ENCODE peak calls at places on chromosome 3, in nine cellular contexts. Q is NCI-H1092 treated with DMSO at 0.1 percent for 48 hours; P is dermis blood vessel endothelial cell; N is activated CD8-positive, alpha-beta memory T cell treated with anti-CD3 and anti-CD28 coated beads for 48 hours; K is activated CD4-positive, alpha-beta T cell treated with anti-CD3 and anti-CD28 coated beads, Interleukin-2, amount 50 U/mL, for 1 hour; O is HL-60; J is T-helper 2 cell; X is posterior vena cava; S is body of pancreas. V is an unnamed sample.
A peak's percentile ranks its signal among the peaks of the same experiment; 100 is the strongest.

GRCh38 chr3:65334045-65334665 is 646.4 kb upstream of the ADAMTS9 start:
- DNase-seq in Q (no peak), X (no peak), O (no peak), P (peak; percentile 57), J (no peak), S (no peak), N (no peak), K (no peak), V (no peak)

GRCh38 chr3:12662593-12663310 is 1.2 kb downstream of the RAF1 start:
- DNase-seq in J (peak; percentile 5), Q (peak; percentile 48), O (no peak), K (peak; percentile 13), X (peak; percentile 80), P (peak; percentile 57), S (peak; percentile 37), N (peak; percentile 6), V (no peak)

GRCh38 chr3:52172262-52172757 is 18.1 kb upstream of the POC1A start:
- DNase-seq in Q (no peak), J (no peak), X (no peak), O (no peak), P (no peak), N (no peak), S (no peak), K (no peak), V (no peak)

GRCh38 chr3:79564192-79564591 is 203.6 kb downstream of the ROBO1 start:
- DNase-seq in O (no peak), S (no peak), N (no peak), J (no peak), K (no peak), P (no peak), Q (no peak), X (no peak), V (no peak)

GRCh38 chr3:99777708-99778107 is 40.0 kb upstream of the CMSS1 start:
- DNase-seq in Q (no peak), J (no peak), N (no peak), P (no peak), K (no peak), S (no peak), O (no peak), X (no peak), V (no peak)

GRCh38 chr3:58924581-58924980 is 125.2 kb downstream of the CFAP20DC start:
- DNase-seq in N (no peak), P (no peak), S (no peak), Q (no peak), K (no peak), O (no peak), X (no peak), J (no peak), V (no peak)

GRCh38 chr3:8869613-8870012 is 93.7 kb downstream of the RAD18 start:
- DNase-seq in X (no peak), Q (no peak), P (peak; percentile 67), S (no peak), N (no peak), K (no peak), O (no peak), J (no peak), V (no peak)

GRCh38 chr3:175356899-175357324 is 497.8 kb downstream of the NAALADL2 start:
- DNase-seq in N (no peak), J (no peak), Q (no peak), O (no peak), P (no peak), X (no peak), S (no peak), K (no peak), V (no peak)

GRCh38 chr3:124833710-124834332 is 53.3 kb downstream of the ITGB5 start:
- DNase-seq in P (no peak), J (no peak), Q (no peak), O (no peak), N (no peak), K (no peak), S (no peak), X (no peak), V (no peak)

GRCh38 chr3:116399701-116400261 is 45.5 kb downstream of the LSAMP start:
- DNase-seq in N (no peak), S (no peak), X (no peak), J (no peak), Q (no peak), K (no peak), P (no peak), O (no peak), V (no peak)

GRCh38 chr3:87082806-87083440 is 92.0 kb upstream of the VGLL3 start:
- DNase-seq in K (no peak), P (peak; percentile 7), Q (peak; percentile 17), S (peak; percentile 17), O (no peak), X (no peak), J (no peak), N (no peak), V (peak; percentile 49)

GRCh38 chr3:123525433-123525832 is 59.4 kb downstream of the HACD2 start:
- DNase-seq in K (no peak), N (no peak), J (no peak), P (no peak), Q (no peak), S (no peak), X (no peak), O (no peak), V (no peak)

GRCh38 chr3:33372218-33373081 is 67.8 kb downstream of the UBP1 start:
- DNase-seq in O (no peak), Q (peak; percentile 20), J (peak; percentile 10), S (peak; percentile 44), K (peak; percentile 35), P (peak; percentile 80), X (no peak), N (no peak), V (peak; percentile 10)

GRCh38 chr3:119018690-119019463 is 15.8 kb downstream of the IGSF11 start:
- DNase-seq in O (no peak), N (no peak), S (no peak), K (no peak), P (no peak), X (no peak), Q (no peak), J (no peak), V (peak; percentile 33)

GRCh38 chr3:190586631-190587000 is 72.7 kb downstream of the IL1RAP start:
- DNase-seq in Q (no peak), S (no peak), N (no peak), J (peak; percentile 6), O (no peak), K (no peak), X (no peak), P (peak; percentile 64), V (no peak)

GRCh38 chr3:194481103-194481502 is 5.7 kb downstream of the ATP13A3 start:
- DNase-seq in O (no peak), N (no peak), X (no peak), S (no peak), K (no peak), J (no peak), Q (no peak), P (no peak), V (no peak)

GRCh38 chr3:53921296-53921695 is 29.6 kb upstream of the SELENOK start:
- DNase-seq in P (peak; percentile 6), K (no peak), N (no peak), J (no peak), Q (no peak), X (no peak), S (no peak), O (no peak), V (no peak)

GRCh38 chr3:16289144-16289889 is 24.3 kb downstream of the OXNAD1 start:
- DNase-seq in S (no peak), O (no peak), Q (no peak), J (no peak), N (no peak), P (no peak), X (no peak), K (no peak), V (no peak)

GRCh38 chr3:50658416-50658815 is 16.3 kb upstream of the DOCK3 start:
- DNase-seq in Q (no peak), N (no peak), S (peak; percentile 2), X (peak; percentile 36), P (no peak), O (no peak), K (no peak), J (no peak), V (no peak)

GRCh38 chr3:59115355-59116136 is 65.7 kb upstream of the CFAP20DC start:
- DNase-seq in X (no peak), K (no peak), Q (no peak), J (no peak), N (no peak), O (no peak), S (no peak), P (no peak), V (no peak)

GRCh38 chr3:183385698-183386590 is 42.5 kb downstream of the MCF2L2 start:
- DNase-seq in X (no peak), P (peak; percentile 84), S (peak; percentile 69), Q (peak; percentile 28), N (no peak), K (peak; percentile 55), J (peak; percentile 29), O (peak; percentile 61), V (peak; percentile 41)

GRCh38 chr3:54905936-54906335 is 21.9 kb downstream of the LRTM1 start:
- DNase-seq in Q (no peak), P (no peak), X (no peak), S (no peak), K (no peak), J (no peak), N (no peak), O (no peak), V (no peak)

GRCh38 chr3:46110701-46111493 is 83.6 kb upstream of the XCR1 start:
- DNase-seq in S (peak; percentile 47), Q (peak; percentile 0), X (no peak), K (no peak), N (no peak), J (no peak), O (peak; percentile 99), P (peak; percentile 12), V (peak; percentile 32)

GRCh38 chr3:126131881-126132750 is 48.2 kb upstream of the SLC41A3 start:
- DNase-seq in J (no peak), N (no peak), S (peak; percentile 9), P (no peak), X (peak; percentile 63), K (no peak), Q (no peak), O (no peak), V (no peak)

GRCh38 chr3:194586839-194587238 is 46.4 kb downstream of the TMEM44 start:
- DNase-seq in K (no peak), O (peak; percentile 66), S (no peak), Q (no peak), J (no peak), N (no peak), X (no peak), P (peak; percentile 74), V (no peak)